ENCODE peak calls at places on chromosomes 2 and 18, in ten cellular contexts. I is GM03348; G is AG09319; R is EL; W is epithelial cell of esophagus; O is ureter; V is KBM-7; A is H7; S is right lobe of liver; Q is stimulated activated naive CD8-positive, alpha-beta T cell treated with anti-CD3 and anti-CD28 coated beads, Interleukin-15, Interleukin-2, amounts not matched to agents 100 U/mL and 50 U/mL, for 24 hours. H is an unnamed sample.

GRCh38 chr2:200091126-200091525 is 135.7 kb downstream of the MAIP1 start:
- DNase-seq in A (peak; percentile 27), Q (no peak), R (no peak), I (no peak), S (no peak), W (no peak), V (no peak), G (no peak), O (no peak), H (no peak)

GRCh38 chr2:58042486-58042970 is 4.1 kb upstream of the VRK2 start:
- DNase-seq in S (no peak), Q (no peak), R (peak; percentile 79), V (peak; percentile 76), O (no peak), G (no peak), A (no peak), I (peak; percentile 29), W (peak; percentile 91), H (peak; percentile 89)

GRCh38 chr2:8882094-8882493 is 44.7 kb upstream of the KIDINS220 start:
- DNase-seq in S (no peak), W (peak; percentile 73), R (peak; percentile 18), G (no peak), Q (no peak), V (peak; percentile 48), O (no peak), A (peak; percentile 82), I (peak; percentile 19), H (peak; percentile 42)

GRCh38 chr2:96760986-96761832 is 507 bp downstream of the CNNM4 start:
- DNase-seq in A (no peak), S (peak; percentile 71), G (no peak), O (no peak), Q (peak; percentile 37), I (no peak), W (peak; percentile 29), R (peak; percentile 46), V (peak; percentile 60), H (peak; percentile 54)

GRCh38 chr2:38214209-38214717 is 138.3 kb upstream of the CYP1B1 start:
- DNase-seq in G (peak; percentile 30), I (no peak), W (no peak), A (no peak), O (no peak), S (no peak), V (no peak), R (no peak), Q (no peak), H (peak; percentile 28)

GRCh38 chr2:10252651-10253050 is 50.1 kb upstream of the HPCAL1 start:
- DNase-seq in S (no peak), A (peak; percentile 28), V (peak; percentile 79), R (no peak), Q (no peak), O (no peak), W (no peak), G (no peak), I (no peak), H (no peak)

GRCh38 chr2:46861916-46862315 is 53.7 kb downstream of the MCFD2 start:
- DNase-seq in I (peak; percentile 29), W (no peak), G (no peak), O (no peak), R (no peak), A (no peak), V (no peak), Q (no peak), S (no peak), H (no peak)

GRCh38 chr2:178478102-178478441 is 328 bp downstream of the FKBP7 start:
- DNase-seq in A (peak; percentile 30), V (no peak), O (no peak), W (peak; percentile 15), G (no peak), Q (peak; percentile 13), S (no peak), R (no peak), I (peak; percentile 25), H (peak; percentile 31)

GRCh38 chr2:238979636-238980035 is 131.8 kb downstream of the TWIST2 start:
- DNase-seq in O (no peak), W (no peak), V (no peak), I (no peak), S (no peak), Q (no peak), G (no peak), A (no peak), R (no peak), H (no peak)

GRCh38 chr2:225025917-225026571 is 16.2 kb downstream of the DOCK10 start:
- DNase-seq in O (no peak), S (no peak), Q (no peak), V (peak; percentile 24), G (peak; percentile 61), A (no peak), I (peak; percentile 85), R (peak; percentile 85), W (peak; percentile 60), H (peak; percentile 57)

GRCh38 chr2:231710751-231711676 is 2.7 kb downstream of the PTMA start:
- DNase-seq in O (peak; percentile 59), G (no peak), I (peak; percentile 53), V (peak; percentile 61), A (peak; percentile 69), R (peak; percentile 35), S (no peak), W (no peak), Q (peak; percentile 34), H (peak; percentile 39)

GRCh38 chr2:172806426-172807008 is 70.9 kb downstream of the RAPGEF4 start:
- DNase-seq in R (peak; percentile 49), Q (no peak), I (peak; percentile 67), S (no peak), A (peak; percentile 37), W (peak; percentile 56), O (no peak), G (peak; percentile 22), V (peak; percentile 68), H (peak; percentile 64)

GRCh38 chr18:864872-865273 is 39.8 kb upstream of the ADCYAP1 start:
- DNase-seq in Q (peak; percentile 65), W (peak; percentile 80), A (peak; percentile 77), I (peak; percentile 86), S (peak; percentile 77), O (peak; percentile 70), V (peak; percentile 69), R (peak; percentile 67), G (peak; percentile 49), H (peak; percentile 75)

GRCh38 chr2:179264238-179265081 is at the start of gene SESTD1:
- DNase-seq in O (peak; percentile 56), R (peak; percentile 56), Q (peak; percentile 70), A (peak; percentile 86), I (peak; percentile 82), G (no peak), W (peak; percentile 67), S (peak; percentile 85), V (peak; percentile 50), H (peak; percentile 59)

GRCh38 chr18:79405781-79406575 is 10.2 kb downstream of the NFATC1 start:
- DNase-seq in O (peak; percentile 71), W (no peak), A (no peak), V (peak; percentile 78), R (no peak), Q (peak; percentile 88), I (no peak), S (peak; percentile 79), G (no peak), H (no peak)

GRCh38 chr2:120869036-120869435 is 133.4 kb downstream of the GLI2 start:
- DNase-seq in S (peak; percentile 16), I (no peak), R (no peak), G (no peak), Q (no peak), A (no peak), V (no peak), W (no peak), O (no peak), H (no peak)

GRCh38 chr2:209476367-209477191 is 52.7 kb downstream of the MAP2 start:
- DNase-seq in S (no peak), A (no peak), G (no peak), Q (no peak), W (peak; percentile 51), I (no peak), V (no peak), O (no peak), R (peak; percentile 60), H (peak; percentile 26)

GRCh38 chr18:27449104-27449503 is 264.0 kb upstream of the CHST9 start:
- DNase-seq in R (no peak), S (no peak), I (no peak), Q (no peak), O (no peak), W (no peak), A (no peak), G (no peak), V (peak; percentile 31), H (no peak)

GRCh38 chr2:42974697-42975357 is 182.4 kb upstream of the HAAO start:
- DNase-seq in R (peak; percentile 95), Q (peak; percentile 72), V (peak; percentile 81), S (peak; percentile 82), W (peak; percentile 59), A (peak; percentile 94), G (no peak), I (peak; percentile 87), O (peak; percentile 79), H (peak; percentile 90)

GRCh38 chr18:64271264-64271663 is 122.4 kb upstream of the LINC00305 start:
- DNase-seq in G (no peak), A (no peak), S (peak; percentile 71), V (no peak), O (no peak), W (no peak), I (no peak), R (no peak), Q (no peak), H (no peak)

GRCh38 chr2:20421988-20422678 is 24.7 kb upstream of the RHOB start:
- DNase-seq in A (no peak), V (no peak), W (peak; percentile 75), G (peak; percentile 83), Q (no peak), S (peak; percentile 95), O (peak; percentile 95), I (peak; percentile 91), R (peak; percentile 88), H (peak; percentile 67)

GRCh38 chr2:28736034-28736433 is 15.6 kb upstream of the PPP1CB start:
- DNase-seq in V (no peak), Q (no peak), W (no peak), R (no peak), A (no peak), I (peak; percentile 34), O (peak; percentile 79), G (no peak), S (peak; percentile 87), H (peak; percentile 38)

H was measured in kidney tubule cell.